ENCODE peak calls at places on chromosomes 2 and 18, in nine cellular contexts. B is K562, I is heart left ventricle, O is sigmoid colon, D is esophagus muscularis mucosa, S is Peyer's patch, K is upper lobe of left lung, L is transverse colon, Q is IMR-90. U is an unnamed sample.

GRCh38 chr18:76410660-76411417 is 84.2 kb downstream of the ZNF516 start:
- DNase-seq in L (no peak), D (no peak), I (no peak), Q (no peak), K (no peak), S (no peak), B (no peak), O (no peak), U (peak; percentile 69)

GRCh38 chr2:45134014-45134413 is 124.8 kb upstream of the SIX2 start:
- DNase-seq in K (no peak), D (no peak), S (no peak), L (no peak), Q (no peak), I (no peak), B (no peak), O (no peak), U (no peak)

GRCh38 chr2:178177066-178177679 is 17.1 kb upstream of the OSBPL6 start:
- DNase-seq in B (no peak), Q (peak; percentile 67), L (no peak), K (no peak), O (no peak), I (no peak), S (no peak), D (no peak), U (no peak)

GRCh38 chr2:241844066-241844728 is 14.5 kb downstream of the PDCD1 start:
- DNase-seq in O (peak; percentile 89), L (peak; percentile 82), K (peak; percentile 96), B (peak; percentile 84), Q (peak; percentile 22), D (no peak), I (peak; percentile 90), S (peak; percentile 86), U (peak; percentile 57)

GRCh38 chr2:229492034-229492433 is 220.9 kb upstream of the PID1 start:
- DNase-seq in D (no peak), B (no peak), K (no peak), L (no peak), Q (no peak), S (no peak), O (no peak), I (no peak), U (no peak)

GRCh38 chr2:49175831-49176230 is 21.5 kb upstream of the FSHR start:
- DNase-seq in I (no peak), B (no peak), L (no peak), S (no peak), K (no peak), Q (no peak), O (no peak), D (no peak), U (no peak)

GRCh38 chr2:202172439-202173191 is 65.8 kb downstream of the SUMO1 start:
- DNase-seq in I (no peak), B (no peak), Q (peak; percentile 59), S (no peak), D (no peak), O (no peak), L (no peak), K (no peak), U (no peak)

GRCh38 chr18:62925031-62925688 is 209.8 kb downstream of the PHLPP1 start:
- DNase-seq in S (no peak), L (no peak), D (no peak), B (no peak), K (no peak), I (no peak), O (no peak), Q (peak; percentile 29), U (no peak)

GRCh38 chr2:228086561-228086960 is 94.9 kb downstream of the SPHKAP start:
- DNase-seq in I (no peak), S (no peak), D (no peak), Q (no peak), O (no peak), K (no peak), L (no peak), B (no peak), U (no peak)

GRCh38 chr2:96842600-96842999 is 1.2 kb downstream of the ANKRD23 start:
- DNase-seq in Q (no peak), K (no peak), B (no peak), L (no peak), S (no peak), I (peak; percentile 83), O (no peak), D (no peak), U (no peak)

GRCh38 chr2:191114403-191114886 is 36.3 kb downstream of the STAT4 start:
- DNase-seq in O (no peak), K (no peak), Q (peak; percentile 18), B (no peak), L (no peak), I (no peak), D (no peak), S (no peak), U (no peak)

GRCh38 chr2:232838406-232838874 is 31.6 kb upstream of the SNORC start:
- DNase-seq in I (no peak), B (peak; percentile 35), L (peak; percentile 53), K (no peak), D (no peak), Q (peak; percentile 29), S (peak; percentile 57), O (no peak), U (no peak)

GRCh38 chr2:96140941-96141623 is 2.8 kb upstream of the ASTL start:
- DNase-seq in K (no peak), L (no peak), I (no peak), D (no peak), Q (no peak), S (no peak), O (no peak), B (no peak), U (no peak)

GRCh38 chr2:201258666-201258999 is 1.7 kb upstream of the CASP8 start:
- DNase-seq in B (no peak), S (no peak), K (no peak), O (no peak), Q (no peak), I (no peak), D (no peak), L (no peak), U (no peak)

GRCh38 chr18:35112696-35113095 is 71.5 kb downstream of the MAPRE2 start:
- DNase-seq in Q (no peak), I (no peak), K (no peak), L (no peak), O (no peak), D (no peak), B (no peak), S (no peak), U (no peak)

GRCh38 chr2:180268006-180268405 is 260.9 kb upstream of the CWC22 start:
- DNase-seq in L (no peak), Q (peak; percentile 25), B (no peak), D (no peak), O (no peak), K (no peak), S (no peak), I (no peak), U (no peak)

DNA sequence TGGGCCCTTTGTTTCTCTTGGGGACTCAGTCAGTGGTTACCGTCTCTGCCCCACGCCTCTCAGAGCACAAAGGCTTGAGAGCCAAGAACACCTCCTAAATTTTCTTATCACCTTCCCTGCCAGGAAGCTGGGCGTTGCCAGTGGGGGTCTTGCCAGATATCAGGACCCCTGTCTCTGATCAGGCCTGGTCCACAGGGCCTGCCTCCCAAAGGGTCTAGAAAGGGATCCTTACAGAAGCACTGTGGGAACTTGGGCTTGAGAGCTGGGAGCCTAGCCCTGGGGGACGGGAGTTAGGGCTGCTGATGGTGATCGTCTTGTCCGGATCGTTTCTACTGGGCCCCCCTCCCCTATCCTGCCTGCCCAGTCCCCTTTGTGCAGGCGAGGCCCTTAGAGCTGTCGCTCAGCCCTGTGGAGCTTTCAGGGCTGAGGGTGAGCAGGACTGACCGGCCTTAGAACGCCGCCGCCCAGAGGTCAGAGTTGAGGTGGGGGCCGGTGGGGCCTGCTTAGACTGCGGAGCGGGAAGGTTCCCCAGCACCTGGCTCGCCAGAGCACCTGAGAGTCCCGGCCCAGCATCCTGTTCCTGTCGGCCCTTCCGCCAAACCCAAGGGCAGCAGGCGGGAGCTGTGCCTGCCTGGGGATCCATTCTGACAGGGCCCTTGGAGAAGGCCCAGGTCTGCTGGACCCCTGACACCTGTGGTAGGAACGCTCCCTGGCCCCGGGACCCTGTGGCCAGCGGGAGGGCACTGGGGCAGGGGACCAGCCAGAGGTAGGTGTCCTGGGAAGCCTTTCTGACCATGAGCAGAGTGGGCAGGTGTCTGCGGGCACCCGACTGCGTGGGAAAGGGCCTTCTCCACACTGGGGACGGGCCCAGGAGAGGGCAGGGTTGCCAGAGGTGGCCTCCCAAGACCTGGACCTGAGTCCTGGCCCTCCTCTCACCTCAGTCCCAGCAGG is 956 bp downstream of the ESPNL start:
- DNase-seq in B (no peak), L (no peak), O (no peak), K (no peak), I (no peak), D (peak; percentile 70), Q (no peak), S (peak; percentile 42), U (no peak)
- TF ChIP-seq CTCF in B (no peak), L (no peak), O (no peak), K (no peak), I (no peak), D (no peak), Q (no peak), S (no peak), U (no peak)

GRCh38 chr2:25421289-25421688 is 79.6 kb upstream of the DNMT3A start:
- DNase-seq in I (no peak), D (no peak), L (no peak), K (no peak), Q (no peak), O (no peak), B (no peak), S (no peak), U (no peak)

GRCh38 chr2:25419678-25420242 is 78.0 kb upstream of the DNMT3A start:
- DNase-seq in K (no peak), D (no peak), O (no peak), I (no peak), Q (no peak), S (peak; percentile 77), L (peak; percentile 56), B (no peak), U (no peak)

GRCh38 chr2:25424426-25425028 is 82.8 kb upstream of the DNMT3A start:
- DNase-seq in O (no peak), S (no peak), L (no peak), K (no peak), B (no peak), I (no peak), D (no peak), Q (no peak), U (no peak)

GRCh38 chr2:25420820-25421237 is 79.1 kb upstream of the DNMT3A start:
- DNase-seq in S (peak; percentile 67), L (peak; percentile 42), Q (no peak), K (no peak), D (no peak), B (no peak), O (no peak), I (no peak), U (no peak)

GRCh38 chr2:25421746-25422431 is 80.2 kb upstream of the DNMT3A start:
- DNase-seq in K (no peak), O (no peak), I (no peak), Q (no peak), D (no peak), S (no peak), B (no peak), L (no peak), U (no peak)
- TF ChIP-seq POLR2A in K (no peak), O (no peak), I (no peak), Q (no peak), D (no peak), S (no peak), B (no peak), L (no peak), U (no peak)

GRCh38 chr2:3956892-3957291 is 253.5 kb downstream of the DCDC2C start:
- DNase-seq in I (no peak), K (peak; percentile 56), D (peak; percentile 85), Q (no peak), O (no peak), B (no peak), L (no peak), S (no peak), U (no peak)
- H3K4me3 ChIP-seq in I (no peak overlapping the region), K (no peak overlapping the region), D (no peak overlapping the region), Q (no peak overlapping the region), O (no peak overlapping the region), B (no peak overlapping the region), L (no peak overlapping the region), S (no peak overlapping the region), U (no peak overlapping the region)

GRCh38 chr18:27750014-27750413 is 426.9 kb downstream of the CDH2 start:
- DNase-seq in S (no peak), L (no peak), Q (peak; percentile 28), O (no peak), D (no peak), I (peak; percentile 31), K (no peak), B (no peak), U (no peak)
- TF ChIP-seq CTCF in S (no peak), L (no peak), Q (peak; percentile 41), O (no peak), D (no peak), I (peak; percentile 48), K (peak; percentile 44), B (peak; percentile 6), U (no peak)

U was measured in lower leg skin.